ENCODE peak calls at places on chromosomes 12 and 14, in six cellular contexts. One of them, this sample, is unnamed.

GRCh38 chr12:99915251-99916082 is 69.3 kb downstream of the ANKS1B start:
- DNase-seq in mucosa of descending colon: no peak
- DNase-seq in esophagus squamous epithelium: no peak
- DNase-seq in SJSA1: no peak
- DNase-seq in lower lobe of right lung: no peak
- DNase-seq in aorta: no peak
- DNase-seq in this sample: no peak

GRCh38 chr12:9096563-9097176 is 19.0 kb downstream of the A2M start:
- DNase-seq in mucosa of descending colon: no peak
- DNase-seq in esophagus squamous epithelium: no peak
- DNase-seq in SJSA1: no peak
- DNase-seq in lower lobe of right lung: no peak
- DNase-seq in aorta: no peak
- DNase-seq in this sample: no peak

GRCh38 chr14:22994762-22995275 is 12.5 kb upstream of the AJUBA start:
- DNase-seq in mucosa of descending colon: no peak
- DNase-seq in esophagus squamous epithelium: no peak
- DNase-seq in SJSA1: no peak
- DNase-seq in lower lobe of right lung: peak; percentile 61
- DNase-seq in aorta: no peak
- DNase-seq in this sample: no peak

GRCh38 chr12:71947645-71948105 is 9.0 kb downstream of the TPH2 start:
- DNase-seq in mucosa of descending colon: no peak
- DNase-seq in esophagus squamous epithelium: no peak
- DNase-seq in SJSA1: no peak
- DNase-seq in lower lobe of right lung: peak; percentile 44
- DNase-seq in aorta: no peak
- DNase-seq in this sample: peak; percentile 91

GRCh38 chr12:42698213-42698612 is 108.7 kb upstream of the PRICKLE1 start:
- DNase-seq in mucosa of descending colon: no peak
- DNase-seq in esophagus squamous epithelium: no peak
- DNase-seq in SJSA1: no peak
- DNase-seq in lower lobe of right lung: no peak
- DNase-seq in aorta: no peak
- DNase-seq in this sample: peak; percentile 81

GRCh38 chr12:58074259-58074658 is 132.9 kb downstream of the ATP23 start:
- DNase-seq in mucosa of descending colon: no peak
- DNase-seq in esophagus squamous epithelium: no peak
- DNase-seq in SJSA1: no peak
- DNase-seq in lower lobe of right lung: no peak
- DNase-seq in aorta: no peak
- DNase-seq in this sample: no peak

GRCh38 chr12:113347107-113347506 is 11.3 kb upstream of the PLBD2 start:
- DNase-seq in mucosa of descending colon: no peak
- DNase-seq in esophagus squamous epithelium: no peak
- DNase-seq in SJSA1: no peak
- DNase-seq in lower lobe of right lung: no peak
- DNase-seq in aorta: no peak
- DNase-seq in this sample: no peak

GRCh38 chr12:989751-990278 is 1.2 kb upstream of the ERC1 start:
- DNase-seq in mucosa of descending colon: no peak
- DNase-seq in esophagus squamous epithelium: no peak
- DNase-seq in SJSA1: peak; percentile 62
- DNase-seq in lower lobe of right lung: no peak
- DNase-seq in aorta: no peak
- DNase-seq in this sample: no peak

GRCh38 chr12:112524676-112525425 is 106.1 kb downstream of the PTPN11 start:
- DNase-seq in mucosa of descending colon: no peak
- DNase-seq in esophagus squamous epithelium: no peak
- DNase-seq in SJSA1: peak; percentile 92
- DNase-seq in lower lobe of right lung: no peak
- DNase-seq in aorta: no peak
- DNase-seq in this sample: peak; percentile 80

GRCh38 chr12:76037130-76038105 is 5.8 kb upstream of the PHLDA1 start:
- DNase-seq in mucosa of descending colon: no peak
- DNase-seq in esophagus squamous epithelium: no peak
- DNase-seq in SJSA1: peak; percentile 49
- DNase-seq in lower lobe of right lung: no peak
- DNase-seq in aorta: no peak
- DNase-seq in this sample: peak; percentile 20

GRCh38 chr12:71935594-71935993 is 3.1 kb upstream of the TPH2 start:
- DNase-seq in mucosa of descending colon: no peak
- DNase-seq in esophagus squamous epithelium: no peak
- DNase-seq in SJSA1: no peak
- DNase-seq in lower lobe of right lung: no peak
- DNase-seq in aorta: no peak
- DNase-seq in this sample: no peak

GRCh38 chr12:33813536-33813935 is 208.8 kb upstream of the ALG10 start:
- DNase-seq in mucosa of descending colon: no peak
- DNase-seq in esophagus squamous epithelium: no peak
- DNase-seq in SJSA1: no peak
- DNase-seq in lower lobe of right lung: no peak
- DNase-seq in aorta: no peak
- DNase-seq in this sample: no peak

GRCh38 chr12:38639625-38640024 is 265.8 kb downstream of the CPNE8 start:
- DNase-seq in mucosa of descending colon: no peak
- DNase-seq in esophagus squamous epithelium: no peak
- DNase-seq in SJSA1: no peak
- DNase-seq in lower lobe of right lung: no peak
- DNase-seq in aorta: no peak
- DNase-seq in this sample: peak; percentile 88

GRCh38 chr12:123063535-123063934 is 83.1 kb downstream of the ARL6IP4 start:
- DNase-seq in mucosa of descending colon: no peak
- DNase-seq in esophagus squamous epithelium: no peak
- DNase-seq in SJSA1: no peak
- DNase-seq in lower lobe of right lung: peak; percentile 24
- DNase-seq in aorta: no peak
- DNase-seq in this sample: no peak

GRCh38 chr14:21032326-21033154 is 2.1 kb downstream of the RNASE13 start:
- DNase-seq in mucosa of descending colon: no peak
- DNase-seq in esophagus squamous epithelium: no peak
- DNase-seq in SJSA1: no peak
- DNase-seq in lower lobe of right lung: no peak
- DNase-seq in aorta: no peak
- DNase-seq in this sample: no peak

GRCh38 chr12:2289525-2289924 is 236.7 kb downstream of the CACNA1C start:
- DNase-seq in mucosa of descending colon: no peak
- DNase-seq in esophagus squamous epithelium: no peak
- DNase-seq in SJSA1: no peak
- DNase-seq in lower lobe of right lung: no peak
- DNase-seq in aorta: no peak
- DNase-seq in this sample: no peak

GRCh38 chr12:63292476-63293228 is 141.7 kb upstream of the AVPR1A start:
- DNase-seq in mucosa of descending colon: no peak
- DNase-seq in esophagus squamous epithelium: no peak
- DNase-seq in SJSA1: no peak
- DNase-seq in lower lobe of right lung: no peak
- DNase-seq in aorta: no peak
- DNase-seq in this sample: no peak

GRCh38 chr12:57834086-57834876 is 12.2 kb downstream of the CTDSP2 start:
- DNase-seq in mucosa of descending colon: no peak
- DNase-seq in esophagus squamous epithelium: no peak
- DNase-seq in SJSA1: peak; percentile 85
- DNase-seq in lower lobe of right lung: no peak
- DNase-seq in aorta: no peak
- DNase-seq in this sample: no peak

GRCh38 chr12:109582636-109583035 is 9.0 kb downstream of the MVK start:
- DNase-seq in mucosa of descending colon: no peak
- DNase-seq in esophagus squamous epithelium: no peak
- DNase-seq in SJSA1: no peak
- DNase-seq in lower lobe of right lung: peak; percentile 89
- DNase-seq in aorta: no peak
- DNase-seq in this sample: peak; percentile 79

GRCh38 chr12:50314629-50315312 is 31.5 kb upstream of the LIMA1 start:
- DNase-seq in mucosa of descending colon: no peak
- DNase-seq in esophagus squamous epithelium: no peak
- DNase-seq in SJSA1: no peak
- DNase-seq in lower lobe of right lung: no peak
- DNase-seq in aorta: no peak
- DNase-seq in this sample: peak; percentile 17

GRCh38 chr12:50099302-50100008 is 4.4 kb upstream of the GPD1 start:
- DNase-seq in mucosa of descending colon: no peak
- DNase-seq in esophagus squamous epithelium: no peak
- DNase-seq in SJSA1: no peak
- DNase-seq in lower lobe of right lung: no peak
- DNase-seq in aorta: no peak
- DNase-seq in this sample: no peak

GRCh38 chr12:89927226-89927698 is 218.6 kb upstream of the ATP2B1 start:
- DNase-seq in mucosa of descending colon: no peak
- DNase-seq in esophagus squamous epithelium: no peak
- DNase-seq in SJSA1: no peak
- DNase-seq in lower lobe of right lung: no peak
- DNase-seq in aorta: no peak
- DNase-seq in this sample: no peak

GRCh38 chr14:91164676-91165075 is 50.8 kb downstream of the DGLUCY start:
- DNase-seq in mucosa of descending colon: peak; percentile 69
- DNase-seq in esophagus squamous epithelium: no peak
- DNase-seq in SJSA1: no peak
- DNase-seq in lower lobe of right lung: peak; percentile 79
- DNase-seq in aorta: no peak
- DNase-seq in this sample: peak; percentile 33

GRCh38 chr14:69152181-69152943 is 557 bp downstream of the DCAF5 start:
- DNase-seq in mucosa of descending colon: peak; percentile 59
- DNase-seq in esophagus squamous epithelium: no peak
- DNase-seq in SJSA1: no peak
- DNase-seq in lower lobe of right lung: no peak
- DNase-seq in aorta: no peak
- DNase-seq in this sample: no peak

GRCh38 chr14:49971156-49972141 is 78.6 kb downstream of the ARF6 start:
- DNase-seq in mucosa of descending colon: no peak
- DNase-seq in esophagus squamous epithelium: no peak
- DNase-seq in SJSA1: no peak
- DNase-seq in lower lobe of right lung: no peak
- DNase-seq in aorta: no peak
- DNase-seq in this sample: no peak
- H3K4me1 ChIP-seq in mucosa of descending colon: peaks cover 58% of the 10 kb centered on the region
- H3K4me1 ChIP-seq in esophagus squamous epithelium: peaks cover 68% of the 10 kb centered on the region
- H3K4me1 ChIP-seq in SJSA1: peaks cover 80% of the 10 kb centered on the region
- H3K4me1 ChIP-seq in lower lobe of right lung: peaks cover 52% of the 10 kb centered on the region
- H3K4me1 ChIP-seq in aorta: no peaks in the 10 kb centered on the region
- H3K4me1 ChIP-seq in this sample: peaks cover 81% of the 10 kb centered on the region

GRCh38 chr12:53219116-53219955 is 12.3 kb upstream of the ITGB7 start:
- DNase-seq in mucosa of descending colon: peak; percentile 77
- DNase-seq in esophagus squamous epithelium: no peak
- DNase-seq in SJSA1: no peak
- DNase-seq in lower lobe of right lung: peak; percentile 60
- DNase-seq in aorta: peak; percentile 65
- DNase-seq in this sample: no peak

GRCh38 chr12:53217049-53217929 is 10.2 kb upstream of the ITGB7 start:
- DNase-seq in mucosa of descending colon: peak; percentile 86
- DNase-seq in esophagus squamous epithelium: no peak
- DNase-seq in SJSA1: no peak
- DNase-seq in lower lobe of right lung: peak; percentile 73
- DNase-seq in aorta: peak; percentile 70
- DNase-seq in this sample: peak; percentile 49

GRCh38 chr12:53219956-53220856 is 11.8 kb downstream of the RARG start:
- DNase-seq in mucosa of descending colon: peak; percentile 91
- DNase-seq in esophagus squamous epithelium: peak; percentile 64
- DNase-seq in SJSA1: peak; percentile 66
- DNase-seq in lower lobe of right lung: peak; percentile 88
- DNase-seq in aorta: peak; percentile 84
- DNase-seq in this sample: peak; percentile 57

GRCh38 chr12:53218551-53219114 is 11.6 kb upstream of the ITGB7 start:
- DNase-seq in mucosa of descending colon: peak; percentile 62
- DNase-seq in esophagus squamous epithelium: no peak
- DNase-seq in SJSA1: no peak
- DNase-seq in lower lobe of right lung: peak; percentile 38
- DNase-seq in aorta: no peak
- DNase-seq in this sample: no peak

DNA sequence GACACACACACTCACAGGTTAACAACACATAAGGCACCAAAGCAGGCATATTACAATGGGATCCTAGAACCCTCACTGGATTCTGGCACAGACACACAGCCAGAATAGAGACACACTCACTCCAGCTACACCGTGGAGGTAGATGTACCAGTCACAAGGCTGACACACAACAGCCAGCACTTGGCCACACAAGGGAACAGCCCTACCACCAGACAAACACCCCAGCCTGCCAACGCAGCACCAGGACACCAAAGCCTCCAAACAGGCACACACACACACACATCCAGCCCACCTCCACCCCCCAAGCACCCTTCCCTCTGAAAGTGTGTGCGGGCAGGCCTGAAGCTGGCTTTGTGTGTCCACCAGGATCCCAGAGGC is 10.9 kb upstream of the ITGB7 start:
- DNase-seq in mucosa of descending colon: no peak
- DNase-seq in esophagus squamous epithelium: no peak
- DNase-seq in SJSA1: no peak
- DNase-seq in lower lobe of right lung: peak; percentile 42
- DNase-seq in aorta: no peak
- DNase-seq in this sample: no peak
- H3K4me3 ChIP-seq in mucosa of descending colon: no peak overlapping the region
- H3K4me3 ChIP-seq in esophagus squamous epithelium: peak overlapping the region; percentile 69
- H3K4me3 ChIP-seq in SJSA1: no peak overlapping the region
- H3K4me3 ChIP-seq in lower lobe of right lung: peak overlapping the region; percentile 77
- H3K4me3 ChIP-seq in aorta: no peak overlapping the region
- H3K4me3 ChIP-seq in this sample: peak overlapping the region; percentile 68

DNA sequence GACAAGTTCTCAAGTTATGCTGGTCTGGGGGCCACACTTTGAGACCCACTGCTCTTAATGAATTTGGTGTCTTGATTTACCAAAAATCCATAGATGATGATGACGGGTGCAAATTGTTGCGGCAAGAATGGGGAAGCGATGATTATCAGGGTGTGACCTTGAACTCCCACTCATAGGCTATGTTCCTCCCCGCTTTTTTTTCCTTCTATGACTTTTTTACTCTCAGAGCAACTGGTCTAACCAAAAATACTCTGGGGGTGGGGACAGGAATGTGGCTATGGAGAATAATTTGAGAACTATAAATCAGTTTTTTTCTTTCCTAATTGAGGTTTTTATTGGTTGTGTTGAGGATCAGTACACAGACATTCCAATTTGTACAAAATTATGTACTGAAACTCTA is 83.6 kb downstream of the PPFIBP1 start:
- DNase-seq in mucosa of descending colon: no peak
- DNase-seq in esophagus squamous epithelium: no peak
- DNase-seq in SJSA1: no peak
- DNase-seq in lower lobe of right lung: no peak
- DNase-seq in aorta: no peak
- DNase-seq in this sample: no peak
- H3K4me1 ChIP-seq in mucosa of descending colon: peaks cover 8% of the 10 kb centered on the region
- H3K4me1 ChIP-seq in esophagus squamous epithelium: peaks cover 15% of the 10 kb centered on the region
- H3K4me1 ChIP-seq in SJSA1: peaks cover 22% of the 10 kb centered on the region
- H3K4me1 ChIP-seq in lower lobe of right lung: peaks cover 25% of the 10 kb centered on the region
- H3K4me1 ChIP-seq in aorta: peaks cover 15% of the 10 kb centered on the region
- H3K4me1 ChIP-seq in this sample: peaks cover 4% of the 10 kb centered on the region

GRCh38 chr12:102342281-102343006 is 137.9 kb downstream of the IGF1 start:
- DNase-seq in mucosa of descending colon: no peak
- DNase-seq in esophagus squamous epithelium: no peak
- DNase-seq in SJSA1: no peak
- DNase-seq in lower lobe of right lung: no peak
- DNase-seq in aorta: no peak
- DNase-seq in this sample: no peak
- H3K4me3 ChIP-seq in mucosa of descending colon: no peak overlapping the region
- H3K4me3 ChIP-seq in esophagus squamous epithelium: no peak overlapping the region
- H3K4me3 ChIP-seq in SJSA1: no peak overlapping the region
- H3K4me3 ChIP-seq in lower lobe of right lung: no peak overlapping the region
- H3K4me3 ChIP-seq in aorta: no peak overlapping the region
- H3K4me3 ChIP-seq in this sample: no peak overlapping the region